ENCODE peak calls at places on chromosomes 16 and 17, in ten cellular contexts. G, F, U, B, T, J, L, S, W and R are unnamed samples.

GRCh38 chr17:75555679-75556153 is 30.2 kb downstream of the LLGL2 start:
- DNase-seq in T (peak), S (no peak), G (peak), F (no peak), L (no peak), W (peak), B (no peak), J (no peak), U (no peak), R (no peak)

GRCh38 chr17:37813753-37814152 is 68.9 kb upstream of the HNF1B start:
- DNase-seq in F (no peak), G (no peak), L (no peak), U (peak), S (no peak), J (no peak), B (no peak), T (no peak), W (no peak), R (no peak)

GRCh38 chr17:77480509-77481215 is 339.9 kb downstream of the SEC14L1 start:
- DNase-seq in T (peak), W (no peak), F (no peak), G (no peak), B (no peak), S (no peak), J (no peak), L (no peak), U (no peak), R (no peak)

GRCh38 chr16:58582133-58582532 is 47.5 kb downstream of the CNOT1 start:
- DNase-seq in L (no peak), U (no peak), T (no peak), F (no peak), S (no peak), B (no peak), J (no peak), W (no peak), G (no peak), R (no peak)

GRCh38 chr17:16040710-16041251 is 41.2 kb downstream of the TTC19 start:
- DNase-seq in T (no peak), G (no peak), W (peak), F (no peak), J (no peak), S (no peak), U (peak), L (no peak), B (no peak), R (no peak)

GRCh38 chr17:4249452-4250029 is 14.2 kb downstream of the ANKFY1 start:
- DNase-seq in T (no peak), U (peak), W (no peak), G (no peak), S (no peak), L (no peak), B (no peak), J (peak), F (no peak), R (no peak)

GRCh38 chr16:3089717-3090592 is 9.1 kb downstream of the ZSCAN10 start:
- DNase-seq in T (no peak), F (no peak), L (no peak), S (no peak), W (no peak), G (no peak), B (no peak), J (no peak), U (no peak), R (no peak)

GRCh38 chr17:64641499-64641898 is 20.6 kb downstream of the SMURF2 start:
- DNase-seq in F (no peak), W (no peak), U (peak), L (no peak), T (no peak), B (no peak), J (no peak), G (no peak), S (no peak), R (no peak)

GRCh38 chr16:64417711-64418227 is 704.1 kb downstream of the CDH11 start:
- DNase-seq in L (no peak), T (no peak), B (no peak), G (no peak), W (no peak), U (peak), S (no peak), F (no peak), J (no peak), R (no peak)

GRCh38 chr17:79431175-79431574 is 179.7 kb downstream of the RBFOX3 start:
- DNase-seq in G (no peak), W (no peak), U (no peak), J (no peak), T (no peak), B (no peak), S (no peak), L (no peak), F (no peak), R (no peak)

GRCh38 chr17:43768382-43768781 is 9.8 kb upstream of the SOST start:
- DNase-seq in G (peak), W (peak), J (no peak), B (no peak), L (no peak), T (no peak), S (peak), U (no peak), F (no peak), R (no peak)

GRCh38 chr16:20906871-20907255 is 6.3 kb downstream of the LYRM1 start:
- DNase-seq in B (no peak), T (no peak), S (no peak), J (no peak), W (no peak), F (no peak), L (no peak), G (no peak), U (no peak), R (no peak)
- H3K27ac ChIP-seq in B (no peak), T (peak), S (peak), J (peak), W (peak), F (no peak), L (peak), G (peak), U (peak), R (no peak)

GRCh38 chr16:30525844-30526136 is 576 bp downstream of the ZNF768 start:
- DNase-seq in W (no peak), L (no peak), T (no peak), G (no peak), U (no peak), J (no peak), B (no peak), S (no peak), F (no peak), R (no peak)

GRCh38 chr16:30526823-30527634 is 663 bp upstream of the ZNF768 start:
- DNase-seq in U (peak), T (peak), J (peak), B (peak), L (peak), F (peak), S (peak), G (peak), W (peak), R (peak)

GRCh38 chr16:30524575-30525571 is 1.5 kb downstream of the ZNF768 start:
- DNase-seq in S (no peak), T (no peak), L (no peak), B (no peak), G (peak), W (no peak), U (no peak), J (no peak), F (no peak), R (no peak)

GRCh38 chr16:30527635-30528178 is 1.3 kb upstream of the ZNF768 start:
- DNase-seq in U (peak), B (no peak), L (no peak), F (no peak), J (no peak), T (no peak), S (no peak), G (no peak), W (peak), R (no peak)

DNA sequence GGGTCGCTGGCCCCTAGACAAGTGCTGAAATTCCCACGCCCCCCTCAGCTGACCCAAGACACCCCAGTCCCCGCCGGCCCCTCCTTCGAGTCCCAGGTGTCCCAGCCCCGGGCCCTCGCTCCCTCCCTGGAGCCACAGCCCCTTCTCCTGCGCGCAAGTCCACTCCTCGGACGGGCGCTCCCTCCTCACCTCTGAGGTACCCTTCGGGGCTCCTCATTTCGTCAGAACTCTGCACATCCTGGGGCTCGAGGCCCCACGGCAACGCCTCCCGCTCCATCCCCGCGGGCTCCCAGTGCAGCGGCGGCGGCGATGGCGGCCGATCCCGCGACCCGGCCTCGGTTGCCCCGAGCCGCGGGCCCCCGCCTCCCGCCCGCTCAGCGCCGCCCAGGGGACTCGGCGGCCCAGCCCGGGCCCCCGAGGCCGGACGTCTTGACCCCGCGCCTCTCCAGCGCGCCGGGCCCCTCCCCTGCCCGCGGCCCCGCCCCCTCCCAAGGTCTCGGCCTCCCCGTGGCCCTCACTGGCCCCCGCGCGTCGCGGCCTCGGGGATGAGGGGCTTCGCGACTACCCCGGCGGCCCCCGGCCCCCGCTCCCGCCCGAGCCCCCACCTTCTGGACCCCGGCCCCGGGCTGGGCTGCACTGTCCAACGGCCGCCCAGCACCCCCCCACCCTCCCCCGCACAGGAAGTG is at the start of gene ZNF768:
- DNase-seq in F (peak), T (peak), J (peak), L (no peak), G (peak), U (peak), B (no peak), W (peak), S (peak), R (no peak)
- H3K27ac ChIP-seq in F (peak), T (peak), J (peak), L (peak), G (peak), U (peak), B (peak), W (peak), S (peak), R (peak)

GRCh38 chr16:81548551-81548900 is 103.9 kb downstream of the CMIP start:
- DNase-seq in U (no peak), F (no peak), L (no peak), W (no peak), B (no peak), S (no peak), G (no peak), J (no peak), T (no peak), R (no peak)
- H3K27ac ChIP-seq in U (no peak), F (no peak), L (no peak), W (peak), B (no peak), S (no peak), G (no peak), J (no peak), T (no peak), R (no peak)

GRCh38 chr17:39352986-39353385 is 48.4 kb downstream of the FBXL20 start:
- DNase-seq in B (no peak), F (no peak), U (no peak), W (no peak), L (no peak), G (no peak), S (no peak), T (no peak), J (no peak), R (no peak)

GRCh38 chr17:39357488-39357887 is 43.9 kb downstream of the FBXL20 start:
- DNase-seq in U (no peak), G (no peak), F (no peak), W (no peak), T (no peak), S (no peak), L (no peak), B (no peak), J (no peak), R (no peak)

GRCh38 chr17:39351508-39351907 is 49.9 kb downstream of the FBXL20 start:
- DNase-seq in T (no peak), U (no peak), B (no peak), F (no peak), G (no peak), S (no peak), J (no peak), W (no peak), L (no peak), R (no peak)

GRCh38 chr17:39349246-39349645 is 52.2 kb downstream of the FBXL20 start:
- DNase-seq in L (no peak), U (no peak), T (no peak), G (no peak), J (no peak), S (no peak), W (no peak), F (no peak), B (no peak), R (no peak)

DNA sequence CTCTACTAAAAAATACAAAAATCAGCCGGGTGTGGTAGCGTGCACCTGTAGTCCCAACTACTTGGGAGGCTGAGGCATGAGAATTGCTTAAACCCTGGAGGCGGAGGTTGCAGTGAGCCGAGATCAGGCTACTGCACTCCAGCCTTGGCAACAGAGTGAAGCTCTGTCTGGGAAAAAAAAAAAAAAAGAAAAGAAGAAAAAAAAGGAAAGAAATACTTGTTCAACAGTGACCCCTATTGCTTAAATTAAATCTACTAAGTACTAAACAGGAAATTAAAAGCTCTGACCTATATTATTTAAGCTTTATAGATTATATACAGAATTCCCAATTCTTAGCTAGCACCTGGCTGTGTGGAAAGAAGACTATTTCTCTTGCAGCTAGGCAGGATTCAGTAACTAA is 48.9 kb downstream of the FBXL20 start:
- DNase-seq in B (no peak), G (no peak), L (no peak), F (no peak), J (no peak), T (no peak), W (no peak), U (peak), S (no peak), R (no peak)
- H3K27ac ChIP-seq in B (no peak), G (no peak), L (no peak), F (no peak), J (no peak), T (no peak), W (no peak), U (no peak), S (no peak), R (no peak)

GRCh38 chr17:59353936-59354755 is 22.7 kb downstream of the YPEL2 start:
- DNase-seq in L (no peak), U (no peak), F (no peak), W (no peak), T (no peak), S (no peak), B (no peak), G (no peak), J (no peak), R (no peak)
- H3K27ac ChIP-seq in L (peak), U (no peak), F (no peak), W (no peak), T (no peak), S (no peak), B (peak), G (no peak), J (no peak), R (no peak)